ENCODE peak calls at places on chromosomes 7 and 10, in four cellular contexts. One of them, this sample, is unnamed.
A peak's percentile ranks its signal among the peaks of the same experiment; 100 is the strongest.

GRCh38 chr10:84156768-84157167 is 16.8 kb upstream of the GPR15LG start:
- DNase-seq in epithelial cell of esophagus: peak; percentile 36
- DNase-seq in CD4-positive, alpha-beta T cell: no peak
- DNase-seq in Peyer's patch: no peak
- DNase-seq in this sample: no peak

GRCh38 chr10:101238732-101239105 is 9.5 kb upstream of the LBX1 start:
- DNase-seq in CD4-positive, alpha-beta T cell: no peak
- DNase-seq in Peyer's patch: no peak
- DNase-seq in epithelial cell of esophagus: no peak
- DNase-seq in this sample: no peak

GRCh38 chr10:27745719-27746363 is at the start of gene MKX:
- DNase-seq in epithelial cell of esophagus: peak; percentile 54
- DNase-seq in CD4-positive, alpha-beta T cell: no peak
- DNase-seq in Peyer's patch: peak; percentile 54
- DNase-seq in this sample: peak; percentile 70

GRCh38 chr10:71429929-71430328 is 33.2 kb downstream of the CDH23 start:
- DNase-seq in CD4-positive, alpha-beta T cell: no peak
- DNase-seq in Peyer's patch: peak; percentile 18
- DNase-seq in epithelial cell of esophagus: no peak
- DNase-seq in this sample: no peak

GRCh38 chr7:4665661-4666060 is 16.4 kb upstream of the FOXK1 start:
- DNase-seq in Peyer's patch: no peak
- DNase-seq in CD4-positive, alpha-beta T cell: no peak
- DNase-seq in epithelial cell of esophagus: peak; percentile 23
- DNase-seq in this sample: no peak

GRCh38 chr7:50594136-50594535 is 28.9 kb upstream of the DDC start:
- DNase-seq in CD4-positive, alpha-beta T cell: no peak
- DNase-seq in epithelial cell of esophagus: no peak
- DNase-seq in Peyer's patch: no peak
- DNase-seq in this sample: no peak

GRCh38 chr7:137563986-137564385 is 220.5 kb upstream of the PTN start:
- DNase-seq in CD4-positive, alpha-beta T cell: no peak
- DNase-seq in Peyer's patch: no peak
- DNase-seq in epithelial cell of esophagus: no peak
- DNase-seq in this sample: no peak

GRCh38 chr7:1136841-1137516 is 23.0 kb downstream of the ZFAND2A start:
- DNase-seq in Peyer's patch: no peak
- DNase-seq in CD4-positive, alpha-beta T cell: no peak
- DNase-seq in epithelial cell of esophagus: no peak
- DNase-seq in this sample: no peak

GRCh38 chr7:158123753-158124152 is 463.9 kb downstream of the PTPRN2 start:
- DNase-seq in CD4-positive, alpha-beta T cell: no peak
- DNase-seq in Peyer's patch: peak; percentile 38
- DNase-seq in epithelial cell of esophagus: no peak
- DNase-seq in this sample: no peak

GRCh38 chr7:131027287-131027773 is 293.3 kb upstream of the KLF14 start:
- DNase-seq in CD4-positive, alpha-beta T cell: no peak
- DNase-seq in Peyer's patch: no peak
- DNase-seq in epithelial cell of esophagus: peak; percentile 24
- DNase-seq in this sample: no peak

GRCh38 chr10:93462881-93463280 is 19.3 kb downstream of the MYOF start:
- DNase-seq in Peyer's patch: no peak
- DNase-seq in epithelial cell of esophagus: peak; percentile 54
- DNase-seq in CD4-positive, alpha-beta T cell: no peak
- DNase-seq in this sample: no peak

GRCh38 chr10:74314166-74314565 is 163.1 kb downstream of the ADK start:
- DNase-seq in epithelial cell of esophagus: no peak
- DNase-seq in Peyer's patch: no peak
- DNase-seq in CD4-positive, alpha-beta T cell: no peak
- DNase-seq in this sample: no peak

GRCh38 chr10:123043409-123043925 is 34.7 kb downstream of the ACADSB start:
- DNase-seq in epithelial cell of esophagus: peak; percentile 82
- DNase-seq in CD4-positive, alpha-beta T cell: peak; percentile 13
- DNase-seq in Peyer's patch: peak; percentile 61
- DNase-seq in this sample: peak; percentile 36

GRCh38 chr7:107167483-107168232 is 1.1 kb upstream of the HBP1 start:
- DNase-seq in epithelial cell of esophagus: peak; percentile 91
- DNase-seq in Peyer's patch: no peak
- DNase-seq in CD4-positive, alpha-beta T cell: no peak
- DNase-seq in this sample: peak; percentile 9

GRCh38 chr7:84948632-84949031 is 238.2 kb downstream of the SEMA3D start:
- DNase-seq in Peyer's patch: no peak
- DNase-seq in CD4-positive, alpha-beta T cell: no peak
- DNase-seq in epithelial cell of esophagus: no peak
- DNase-seq in this sample: no peak

GRCh38 chr7:25894902-25895791 is 256.9 kb upstream of the NFE2L3 start:
- DNase-seq in CD4-positive, alpha-beta T cell: peak; percentile 41
- DNase-seq in Peyer's patch: peak; percentile 90
- DNase-seq in epithelial cell of esophagus: peak; percentile 52
- DNase-seq in this sample: peak; percentile 75

GRCh38 chr10:91162050-91162494 is 58.4 kb upstream of the PCGF5 start:
- DNase-seq in epithelial cell of esophagus: peak; percentile 39
- DNase-seq in Peyer's patch: peak; percentile 63
- DNase-seq in CD4-positive, alpha-beta T cell: no peak
- DNase-seq in this sample: no peak

GRCh38 chr7:16465469-16466086 is at the start of gene SOSTDC1:
- DNase-seq in CD4-positive, alpha-beta T cell: no peak
- DNase-seq in epithelial cell of esophagus: peak; percentile 59
- DNase-seq in Peyer's patch: no peak
- DNase-seq in this sample: no peak

GRCh38 chr10:109737626-109738025 is 185.7 kb downstream of the XPNPEP1 start:
- DNase-seq in Peyer's patch: no peak
- DNase-seq in CD4-positive, alpha-beta T cell: no peak
- DNase-seq in epithelial cell of esophagus: no peak
- DNase-seq in this sample: no peak

GRCh38 chr7:15839415-15840100 is 153.1 kb upstream of the MEOX2 start:
- DNase-seq in Peyer's patch: no peak
- DNase-seq in CD4-positive, alpha-beta T cell: no peak
- DNase-seq in epithelial cell of esophagus: no peak
- DNase-seq in this sample: peak; percentile 3

GRCh38 chr10:44935201-44935960 is 24.2 kb upstream of the RASSF4 start:
- DNase-seq in Peyer's patch: no peak
- DNase-seq in epithelial cell of esophagus: peak; percentile 61
- DNase-seq in CD4-positive, alpha-beta T cell: no peak
- DNase-seq in this sample: no peak

GRCh38 chr10:112271982-112272381 is 11.2 kb upstream of the TECTB start:
- DNase-seq in epithelial cell of esophagus: peak; percentile 17
- DNase-seq in CD4-positive, alpha-beta T cell: no peak
- DNase-seq in Peyer's patch: no peak
- DNase-seq in this sample: no peak

GRCh38 chr7:50379082-50379481 is 71.1 kb downstream of the FIGNL1 start:
- DNase-seq in epithelial cell of esophagus: peak; percentile 97
- DNase-seq in Peyer's patch: no peak
- DNase-seq in CD4-positive, alpha-beta T cell: no peak
- DNase-seq in this sample: no peak

GRCh38 chr10:484441-484924 is 205.0 kb downstream of the DIP2C start:
- DNase-seq in CD4-positive, alpha-beta T cell: peak; percentile 13
- DNase-seq in epithelial cell of esophagus: peak; percentile 30
- DNase-seq in Peyer's patch: peak; percentile 51
- DNase-seq in this sample: no peak

GRCh38 chr7:21412291-21412896 is 15.5 kb upstream of the SP4 start:
- DNase-seq in CD4-positive, alpha-beta T cell: no peak
- DNase-seq in epithelial cell of esophagus: no peak
- DNase-seq in Peyer's patch: no peak
- DNase-seq in this sample: no peak

GRCh38 chr7:65307651-65308299 is 65.9 kb upstream of the ZNF92 start:
- DNase-seq in CD4-positive, alpha-beta T cell: peak; percentile 19
- DNase-seq in Peyer's patch: peak; percentile 54
- DNase-seq in epithelial cell of esophagus: peak; percentile 64
- DNase-seq in this sample: peak; percentile 65

GRCh38 chr7:140674899-140675701 is 2.4 kb downstream of the ADCK2 start:
- DNase-seq in epithelial cell of esophagus: peak; percentile 22
- DNase-seq in CD4-positive, alpha-beta T cell: no peak
- DNase-seq in Peyer's patch: peak; percentile 49
- DNase-seq in this sample: peak; percentile 9

GRCh38 chr7:55786901-55787300 is 75.7 kb downstream of the SEPTIN14 start:
- DNase-seq in CD4-positive, alpha-beta T cell: no peak
- DNase-seq in Peyer's patch: no peak
- DNase-seq in epithelial cell of esophagus: no peak
- DNase-seq in this sample: no peak

GRCh38 chr10:110544958-110545537 is 22.4 kb upstream of the SMC3 start:
- DNase-seq in epithelial cell of esophagus: no peak
- DNase-seq in Peyer's patch: peak; percentile 61
- DNase-seq in CD4-positive, alpha-beta T cell: no peak
- DNase-seq in this sample: no peak

GRCh38 chr10:1398626-1399410 is 338.5 kb downstream of the ADARB2 start:
- DNase-seq in Peyer's patch: peak; percentile 21
- DNase-seq in CD4-positive, alpha-beta T cell: no peak
- DNase-seq in epithelial cell of esophagus: no peak
- DNase-seq in this sample: no peak

GRCh38 chr10:117374506-117375359 is 507 bp downstream of the PDZD8 start:
- DNase-seq in epithelial cell of esophagus: peak; percentile 58
- DNase-seq in Peyer's patch: peak; percentile 73
- DNase-seq in CD4-positive, alpha-beta T cell: no peak
- DNase-seq in this sample: peak; percentile 37

GRCh38 chr10:62046522-62047239 is 145.2 kb downstream of the ARID5B start:
- DNase-seq in epithelial cell of esophagus: peak; percentile 47
- DNase-seq in Peyer's patch: no peak
- DNase-seq in CD4-positive, alpha-beta T cell: no peak
- DNase-seq in this sample: no peak

GRCh38 chr7:155490697-155491628 is 33.0 kb downstream of the EN2 start:
- DNase-seq in CD4-positive, alpha-beta T cell: no peak
- DNase-seq in epithelial cell of esophagus: no peak
- DNase-seq in Peyer's patch: peak; percentile 68
- DNase-seq in this sample: peak; percentile 81

GRCh38 chr10:126716366-126716765 is 45.9 kb upstream of the C10orf90 start:
- DNase-seq in CD4-positive, alpha-beta T cell: no peak
- DNase-seq in epithelial cell of esophagus: no peak
- DNase-seq in Peyer's patch: no peak
- DNase-seq in this sample: no peak

GRCh38 chr10:43354879-43355380 is 16.5 kb upstream of the FXYD4 start:
- DNase-seq in epithelial cell of esophagus: no peak
- DNase-seq in CD4-positive, alpha-beta T cell: no peak
- DNase-seq in Peyer's patch: no peak
- DNase-seq in this sample: no peak

GRCh38 chr10:98257198-98257597 is 10.8 kb downstream of the LOXL4 start:
- DNase-seq in epithelial cell of esophagus: no peak
- DNase-seq in Peyer's patch: no peak
- DNase-seq in CD4-positive, alpha-beta T cell: no peak
- DNase-seq in this sample: no peak

GRCh38 chr7:110507832-110508231 is 583.1 kb upstream of the LRRN3 start:
- DNase-seq in CD4-positive, alpha-beta T cell: no peak
- DNase-seq in epithelial cell of esophagus: no peak
- DNase-seq in Peyer's patch: no peak
- DNase-seq in this sample: no peak

GRCh38 chr10:8004469-8005000 is 50.0 kb upstream of the GATA3 start:
- DNase-seq in CD4-positive, alpha-beta T cell: no peak
- DNase-seq in Peyer's patch: no peak
- DNase-seq in epithelial cell of esophagus: no peak
- DNase-seq in this sample: no peak

GRCh38 chr7:37371755-37372154 is 76.9 kb downstream of the ELMO1 start:
- DNase-seq in Peyer's patch: no peak
- DNase-seq in epithelial cell of esophagus: no peak
- DNase-seq in CD4-positive, alpha-beta T cell: no peak
- DNase-seq in this sample: no peak

GRCh38 chr10:68231106-68231901 is 609 bp downstream of the ATOH7 start:
- DNase-seq in Peyer's patch: peak; percentile 62
- DNase-seq in epithelial cell of esophagus: peak; percentile 52
- DNase-seq in CD4-positive, alpha-beta T cell: no peak
- DNase-seq in this sample: peak; percentile 70
- TF ChIP-seq CTCF in Peyer's patch: peak; percentile 39
- TF ChIP-seq CTCF in epithelial cell of esophagus: no peak
- TF ChIP-seq CTCF in CD4-positive, alpha-beta T cell: no peak
- TF ChIP-seq CTCF in this sample: peak; percentile 35

GRCh38 chr10:49168821-49169495 is 19.2 kb downstream of the TMEM273 start:
- DNase-seq in epithelial cell of esophagus: no peak
- DNase-seq in CD4-positive, alpha-beta T cell: no peak
- DNase-seq in Peyer's patch: no peak
- DNase-seq in this sample: no peak
- TF ChIP-seq CTCF in epithelial cell of esophagus: no peak
- TF ChIP-seq CTCF in CD4-positive, alpha-beta T cell: no peak
- TF ChIP-seq CTCF in Peyer's patch: no peak
- TF ChIP-seq CTCF in this sample: no peak

GRCh38 chr10:60048146-60048545 is 141.8 kb upstream of the CCDC6 start:
- DNase-seq in epithelial cell of esophagus: peak; percentile 52
- DNase-seq in CD4-positive, alpha-beta T cell: no peak
- DNase-seq in Peyer's patch: no peak
- DNase-seq in this sample: no peak
- TF ChIP-seq CTCF in epithelial cell of esophagus: peak; percentile 52
- TF ChIP-seq CTCF in CD4-positive, alpha-beta T cell: no peak
- TF ChIP-seq CTCF in Peyer's patch: peak; percentile 28
- TF ChIP-seq CTCF in this sample: no peak

DNA sequence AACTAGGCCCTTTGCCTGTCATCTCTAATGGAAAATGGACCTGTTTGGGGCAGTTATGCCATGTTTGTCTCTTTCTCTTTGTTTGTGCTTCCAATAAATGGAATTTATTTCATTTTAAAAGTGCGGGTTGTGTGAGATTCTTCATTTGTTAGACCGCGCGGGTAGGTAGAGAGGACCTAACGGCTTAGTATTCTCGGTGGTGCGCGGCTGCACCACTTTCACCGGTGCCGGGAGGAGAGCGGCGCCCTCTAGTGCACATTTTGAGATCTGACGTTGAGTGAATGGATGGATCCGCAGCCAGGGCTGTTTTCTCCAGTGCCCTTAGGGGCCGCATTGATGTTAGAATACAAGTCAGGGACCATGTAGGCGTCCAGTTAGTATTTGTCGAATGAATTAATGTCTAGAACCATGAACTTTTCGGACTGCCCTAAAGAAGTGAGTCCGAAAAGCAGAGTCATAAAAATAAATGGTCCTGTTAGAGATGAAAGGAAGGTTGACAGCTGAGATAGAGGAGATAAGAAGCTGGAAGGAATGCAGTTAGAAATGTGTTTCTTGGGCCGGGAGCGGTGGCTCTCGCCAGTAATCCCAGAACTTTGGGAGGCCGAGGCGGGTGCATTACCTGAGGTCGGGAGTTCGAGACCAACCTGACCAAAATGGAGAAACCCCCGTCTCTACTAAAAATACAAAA is 29.3 kb upstream of the GIMAP8 start:
- DNase-seq in Peyer's patch: peak; percentile 96
- DNase-seq in CD4-positive, alpha-beta T cell: peak; percentile 78
- DNase-seq in epithelial cell of esophagus: peak; percentile 73
- DNase-seq in this sample: peak; percentile 87
- TF ChIP-seq CTCF in Peyer's patch: peak; percentile 87
- TF ChIP-seq CTCF in CD4-positive, alpha-beta T cell: peak; percentile 95
- TF ChIP-seq CTCF in epithelial cell of esophagus: peak; percentile 83
- TF ChIP-seq CTCF in this sample: peak; percentile 96

GRCh38 chr7:7018290-7018689 is 164.1 kb upstream of the C1GALT1 start:
- DNase-seq in CD4-positive, alpha-beta T cell: no peak
- DNase-seq in Peyer's patch: no peak
- DNase-seq in epithelial cell of esophagus: no peak
- DNase-seq in this sample: no peak
- TF ChIP-seq CTCF in CD4-positive, alpha-beta T cell: no peak
- TF ChIP-seq CTCF in Peyer's patch: no peak
- TF ChIP-seq CTCF in epithelial cell of esophagus: no peak
- TF ChIP-seq CTCF in this sample: no peak

GRCh38 chr7:38909870-38910269 is 879 bp upstream of the VPS41 start:
- DNase-seq in CD4-positive, alpha-beta T cell: no peak
- DNase-seq in epithelial cell of esophagus: peak; percentile 6
- DNase-seq in Peyer's patch: no peak
- DNase-seq in this sample: no peak
- TF ChIP-seq CTCF in CD4-positive, alpha-beta T cell: no peak
- TF ChIP-seq CTCF in epithelial cell of esophagus: no peak
- TF ChIP-seq CTCF in Peyer's patch: no peak
- TF ChIP-seq CTCF in this sample: no peak